ENCODE peak calls at places on chromosomes 6 and 20, in six cellular contexts. One of them, this sample, is unnamed.

GRCh38 chr6:107655245-107655644 is 165.3 kb downstream of the SOBP start:
- DNase-seq in MV-4-11: no peak
- DNase-seq in activated T-helper 1 cell treated with Interleukin-2 at 50 U/mL for 16 hours: no peak
- DNase-seq in HCEC 1CT: no peak
- DNase-seq in NCI-H524 treated with DMSO at 0.1 percent for 48 hours: no peak
- DNase-seq in lung: no peak
- DNase-seq in this sample: no peak

GRCh38 chr6:161228096-161228495 is 45.8 kb downstream of the AGPAT4 start:
- DNase-seq in HCEC 1CT: no peak
- DNase-seq in lung: no peak
- DNase-seq in activated T-helper 1 cell treated with Interleukin-2 at 50 U/mL for 16 hours: no peak
- DNase-seq in MV-4-11: no peak
- DNase-seq in NCI-H524 treated with DMSO at 0.1 percent for 48 hours: no peak
- DNase-seq in this sample: no peak

GRCh38 chr20:50747275-50747674 is 15.9 kb downstream of the PARD6B start:
- DNase-seq in activated T-helper 1 cell treated with Interleukin-2 at 50 U/mL for 16 hours: no peak
- DNase-seq in MV-4-11: no peak
- DNase-seq in lung: no peak
- DNase-seq in HCEC 1CT: no peak
- DNase-seq in NCI-H524 treated with DMSO at 0.1 percent for 48 hours: no peak
- DNase-seq in this sample: no peak

GRCh38 chr6:140462495-140463311 is 1088.3 kb upstream of the CITED2 start:
- DNase-seq in MV-4-11: peak; percentile 77
- DNase-seq in lung: no peak
- DNase-seq in NCI-H524 treated with DMSO at 0.1 percent for 48 hours: no peak
- DNase-seq in HCEC 1CT: peak; percentile 88
- DNase-seq in activated T-helper 1 cell treated with Interleukin-2 at 50 U/mL for 16 hours: no peak
- DNase-seq in this sample: no peak

GRCh38 chr6:43992783-43993505 is 134.3 kb downstream of the MRPL14 start:
- DNase-seq in NCI-H524 treated with DMSO at 0.1 percent for 48 hours: no peak
- DNase-seq in MV-4-11: no peak
- DNase-seq in activated T-helper 1 cell treated with Interleukin-2 at 50 U/mL for 16 hours: no peak
- DNase-seq in HCEC 1CT: no peak
- DNase-seq in lung: no peak
- DNase-seq in this sample: no peak

GRCh38 chr6:6659600-6660327 is 71.2 kb downstream of the LY86 start:
- DNase-seq in NCI-H524 treated with DMSO at 0.1 percent for 48 hours: no peak
- DNase-seq in HCEC 1CT: no peak
- DNase-seq in MV-4-11: peak; percentile 95
- DNase-seq in activated T-helper 1 cell treated with Interleukin-2 at 50 U/mL for 16 hours: no peak
- DNase-seq in lung: peak; percentile 38
- DNase-seq in this sample: no peak

GRCh38 chr6:70709826-70710225 is 42.1 kb downstream of the SMAP1 start:
- DNase-seq in MV-4-11: peak; percentile 45
- DNase-seq in activated T-helper 1 cell treated with Interleukin-2 at 50 U/mL for 16 hours: no peak
- DNase-seq in NCI-H524 treated with DMSO at 0.1 percent for 48 hours: no peak
- DNase-seq in HCEC 1CT: peak; percentile 80
- DNase-seq in lung: no peak
- DNase-seq in this sample: no peak

GRCh38 chr6:86010915-86011786 is 368.5 kb upstream of the SYNCRIP start:
- DNase-seq in HCEC 1CT: no peak
- DNase-seq in NCI-H524 treated with DMSO at 0.1 percent for 48 hours: no peak
- DNase-seq in lung: peak; percentile 34
- DNase-seq in MV-4-11: no peak
- DNase-seq in activated T-helper 1 cell treated with Interleukin-2 at 50 U/mL for 16 hours: no peak
- DNase-seq in this sample: no peak

GRCh38 chr6:134182528-134182927 is 130.1 kb upstream of the SLC2A12 start:
- DNase-seq in activated T-helper 1 cell treated with Interleukin-2 at 50 U/mL for 16 hours: no peak
- DNase-seq in MV-4-11: no peak
- DNase-seq in HCEC 1CT: no peak
- DNase-seq in lung: no peak
- DNase-seq in NCI-H524 treated with DMSO at 0.1 percent for 48 hours: no peak
- DNase-seq in this sample: peak; percentile 64

GRCh38 chr20:58797371-58798050 is 53.2 kb downstream of the GNAS-AS1 start:
- DNase-seq in lung: no peak
- DNase-seq in MV-4-11: no peak
- DNase-seq in activated T-helper 1 cell treated with Interleukin-2 at 50 U/mL for 16 hours: no peak
- DNase-seq in HCEC 1CT: no peak
- DNase-seq in NCI-H524 treated with DMSO at 0.1 percent for 48 hours: no peak
- DNase-seq in this sample: no peak

GRCh38 chr20:51667491-51667890 is 100.7 kb downstream of the ATP9A start:
- DNase-seq in lung: no peak
- DNase-seq in NCI-H524 treated with DMSO at 0.1 percent for 48 hours: no peak
- DNase-seq in HCEC 1CT: no peak
- DNase-seq in activated T-helper 1 cell treated with Interleukin-2 at 50 U/mL for 16 hours: no peak
- DNase-seq in MV-4-11: no peak
- DNase-seq in this sample: no peak

GRCh38 chr20:34458631-34459030 is 57.6 kb upstream of the DYNLRB1 start:
- DNase-seq in HCEC 1CT: peak; percentile 86
- DNase-seq in lung: no peak
- DNase-seq in NCI-H524 treated with DMSO at 0.1 percent for 48 hours: no peak
- DNase-seq in activated T-helper 1 cell treated with Interleukin-2 at 50 U/mL for 16 hours: no peak
- DNase-seq in MV-4-11: no peak
- DNase-seq in this sample: no peak

GRCh38 chr6:52725530-52726192 is 37.6 kb downstream of the GSTA2 start:
- DNase-seq in lung: no peak
- DNase-seq in MV-4-11: no peak
- DNase-seq in activated T-helper 1 cell treated with Interleukin-2 at 50 U/mL for 16 hours: no peak
- DNase-seq in HCEC 1CT: no peak
- DNase-seq in NCI-H524 treated with DMSO at 0.1 percent for 48 hours: no peak
- DNase-seq in this sample: no peak

GRCh38 chr6:16872543-16873230 is 111.4 kb upstream of the ATXN1 start:
- DNase-seq in activated T-helper 1 cell treated with Interleukin-2 at 50 U/mL for 16 hours: no peak
- DNase-seq in lung: no peak
- DNase-seq in NCI-H524 treated with DMSO at 0.1 percent for 48 hours: no peak
- DNase-seq in HCEC 1CT: no peak
- DNase-seq in MV-4-11: peak; percentile 1
- DNase-seq in this sample: no peak

GRCh38 chr6:131135244-131136020 is at the start of gene AKAP7:
- DNase-seq in HCEC 1CT: peak; percentile 58
- DNase-seq in MV-4-11: no peak
- DNase-seq in lung: peak; percentile 80
- DNase-seq in activated T-helper 1 cell treated with Interleukin-2 at 50 U/mL for 16 hours: peak; percentile 41
- DNase-seq in NCI-H524 treated with DMSO at 0.1 percent for 48 hours: peak; percentile 32
- DNase-seq in this sample: no peak

GRCh38 chr6:119960065-119960464 is 610.5 kb upstream of the MAN1A1 start:
- DNase-seq in lung: no peak
- DNase-seq in HCEC 1CT: no peak
- DNase-seq in MV-4-11: no peak
- DNase-seq in NCI-H524 treated with DMSO at 0.1 percent for 48 hours: no peak
- DNase-seq in activated T-helper 1 cell treated with Interleukin-2 at 50 U/mL for 16 hours: no peak
- DNase-seq in this sample: no peak

GRCh38 chr6:132797975-132798819 is at the start of gene SLC18B1:
- DNase-seq in lung: peak; percentile 50
- DNase-seq in HCEC 1CT: peak; percentile 37
- DNase-seq in MV-4-11: no peak
- DNase-seq in activated T-helper 1 cell treated with Interleukin-2 at 50 U/mL for 16 hours: peak; percentile 37
- DNase-seq in NCI-H524 treated with DMSO at 0.1 percent for 48 hours: no peak
- DNase-seq in this sample: peak; percentile 92

GRCh38 chr6:108651287-108651686 is 90.6 kb downstream of the FOXO3 start:
- DNase-seq in activated T-helper 1 cell treated with Interleukin-2 at 50 U/mL for 16 hours: no peak
- DNase-seq in NCI-H524 treated with DMSO at 0.1 percent for 48 hours: no peak
- DNase-seq in MV-4-11: no peak
- DNase-seq in HCEC 1CT: no peak
- DNase-seq in lung: no peak
- DNase-seq in this sample: no peak

GRCh38 chr6:15086273-15087158 is 159.4 kb upstream of the JARID2 start:
- DNase-seq in activated T-helper 1 cell treated with Interleukin-2 at 50 U/mL for 16 hours: no peak
- DNase-seq in HCEC 1CT: no peak
- DNase-seq in MV-4-11: peak; percentile 74
- DNase-seq in lung: no peak
- DNase-seq in NCI-H524 treated with DMSO at 0.1 percent for 48 hours: no peak
- DNase-seq in this sample: no peak

GRCh38 chr20:63326314-63327228 is 33.6 kb downstream of the COL20A1 start:
- DNase-seq in NCI-H524 treated with DMSO at 0.1 percent for 48 hours: no peak
- DNase-seq in activated T-helper 1 cell treated with Interleukin-2 at 50 U/mL for 16 hours: no peak
- DNase-seq in HCEC 1CT: no peak
- DNase-seq in lung: no peak
- DNase-seq in MV-4-11: peak; percentile 14
- DNase-seq in this sample: no peak

GRCh38 chr6:45619994-45620471 is 242.3 kb upstream of the SUPT3H start:
- DNase-seq in HCEC 1CT: peak; percentile 82
- DNase-seq in lung: peak; percentile 22
- DNase-seq in activated T-helper 1 cell treated with Interleukin-2 at 50 U/mL for 16 hours: no peak
- DNase-seq in MV-4-11: peak; percentile 54
- DNase-seq in NCI-H524 treated with DMSO at 0.1 percent for 48 hours: no peak
- DNase-seq in this sample: peak; percentile 72

GRCh38 chr20:62776692-62777527 is 19.4 kb upstream of the MRGBP start:
- DNase-seq in MV-4-11: peak; percentile 18
- DNase-seq in NCI-H524 treated with DMSO at 0.1 percent for 48 hours: no peak
- DNase-seq in lung: no peak
- DNase-seq in HCEC 1CT: peak; percentile 22
- DNase-seq in activated T-helper 1 cell treated with Interleukin-2 at 50 U/mL for 16 hours: peak; percentile 49
- DNase-seq in this sample: no peak

GRCh38 chr20:63835031-63835858 is 4.2 kb upstream of the ZBTB46 start:
- DNase-seq in lung: peak; percentile 92
- DNase-seq in HCEC 1CT: peak; percentile 97
- DNase-seq in activated T-helper 1 cell treated with Interleukin-2 at 50 U/mL for 16 hours: no peak
- DNase-seq in NCI-H524 treated with DMSO at 0.1 percent for 48 hours: peak; percentile 81
- DNase-seq in MV-4-11: peak; percentile 33
- DNase-seq in this sample: no peak